ENCODE peak calls at places on chromosomes 3 and 15, in seven cellular contexts. T is stimulated activated CD4-positive, alpha-beta T cell treated with anti-CD3 and anti-CD28 coated beads, Interleukin-1b, Interleukin-23, amount 100 ng/mL, for 1 hour; U is stimulated activated CD8-positive, alpha-beta memory T cell treated with anti-CD3 and anti-CD28 coated beads, Interleukin-15, amount 100 ng/mL, for 4 hours; S is stromal cell of bone marrow; A is iris pigment epithelial cell; Q is left lung; J is activated CD8-positive, alpha-beta memory T cell treated with anti-CD3 and anti-CD28 coated beads for 24 hours. F is an unnamed sample.

GRCh38 chr15:82021992-82022391 is 23.8 kb downstream of the MEX3B start:
- DNase-seq in T (no peak), U (no peak), S (no peak), A (peak; percentile 56), Q (no peak), J (no peak), F (no peak)

GRCh38 chr15:48811325-48811938 is 563 bp upstream of the CEP152 start:
- DNase-seq in T (no peak), U (no peak), S (no peak), A (no peak), Q (no peak), J (no peak), F (no peak)

GRCh38 chr3:170414202-170414663 is 4.4 kb upstream of the CLDN11 start:
- DNase-seq in T (no peak), U (no peak), S (peak; percentile 76), A (peak; percentile 93), Q (no peak), J (no peak), F (peak; percentile 85)

GRCh38 chr3:119239421-119239820 is 1.3 kb downstream of the B4GALT4 start:
- DNase-seq in T (no peak), U (no peak), S (no peak), A (no peak), Q (no peak), J (no peak), F (no peak)

GRCh38 chr15:25738171-25738792 is 124.8 kb downstream of the ATP10A start:
- DNase-seq in T (no peak), U (no peak), S (no peak), A (no peak), Q (no peak), J (no peak), F (no peak)

GRCh38 chr3:12350151-12350813 is 61.4 kb downstream of the PPARG start:
- DNase-seq in T (no peak), U (no peak), S (peak; percentile 48), A (peak; percentile 84), Q (peak; percentile 38), J (no peak), F (peak; percentile 72)

GRCh38 chr15:77527164-77527778 is 105.4 kb downstream of the LINGO1 start:
- DNase-seq in T (no peak), U (no peak), S (no peak), A (peak; percentile 76), Q (peak; percentile 64), J (no peak), F (peak; percentile 45)

GRCh38 chr3:39097716-39098472 is 9.5 kb downstream of the GORASP1 start:
- DNase-seq in T (no peak), U (no peak), S (no peak), A (no peak), Q (no peak), J (no peak), F (no peak)

GRCh38 chr3:52281980-52282801 is 3.7 kb upstream of the WDR82 start:
- DNase-seq in T (no peak), U (no peak), S (no peak), A (no peak), Q (no peak), J (no peak), F (no peak)

GRCh38 chr3:73547427-73548036 is 77.2 kb downstream of the PDZRN3 start:
- DNase-seq in T (no peak), U (no peak), S (peak; percentile 93), A (peak; percentile 79), Q (no peak), J (no peak), F (no peak)

GRCh38 chr15:57890351-57890750 is 175.2 kb downstream of the ALDH1A2 start:
- DNase-seq in T (no peak), U (no peak), S (no peak), A (peak; percentile 51), Q (no peak), J (no peak), F (no peak)

GRCh38 chr3:45227946-45228345 is 1.9 kb upstream of the TMEM158 start:
- DNase-seq in T (no peak), U (no peak), S (no peak), A (no peak), Q (no peak), J (no peak), F (no peak)

GRCh38 chr3:13795816-13796215 is 84.1 kb downstream of the WNT7A start:
- DNase-seq in T (no peak), U (no peak), S (no peak), A (no peak), Q (no peak), J (no peak), F (no peak)

GRCh38 chr15:60301024-60301423 is 96.8 kb downstream of the ANXA2 start:
- DNase-seq in T (no peak), U (no peak), S (no peak), A (no peak), Q (no peak), J (no peak), F (peak; percentile 24)

GRCh38 chr15:59531066-59531465 is 80.5 kb upstream of the GCNT3 start:
- DNase-seq in T (no peak), U (no peak), S (no peak), A (no peak), Q (no peak), J (no peak), F (no peak)

GRCh38 chr15:54026891-54027290 is 48.6 kb downstream of the UNC13C start:
- DNase-seq in T (no peak), U (no peak), S (no peak), A (no peak), Q (no peak), J (no peak), F (no peak)

GRCh38 chr3:58176827-58177489 is 33.8 kb downstream of the DNASE1L3 start:
- DNase-seq in T (no peak), U (no peak), S (no peak), A (no peak), Q (no peak), J (no peak), F (no peak)

GRCh38 chr15:94584833-94585244 is 353.5 kb downstream of the MCTP2 start:
- DNase-seq in T (no peak), U (peak; percentile 9), S (no peak), A (no peak), Q (peak; percentile 35), J (peak; percentile 72), F (peak; percentile 70)

GRCh38 chr3:185188816-185189215 is 36.0 kb upstream of the C3orf70 start:
- DNase-seq in T (no peak), U (no peak), S (no peak), A (no peak), Q (no peak), J (no peak), F (no peak)

GRCh38 chr3:137035631-137036030 is 77.8 kb downstream of the IL20RB start:
- DNase-seq in T (no peak), U (no peak), S (no peak), A (peak; percentile 49), Q (no peak), J (no peak), F (peak; percentile 43)

GRCh38 chr3:105564546-105565288 is 198.0 kb downstream of the ALCAM start:
- DNase-seq in T (no peak), U (no peak), S (no peak), A (no peak), Q (no peak), J (no peak), F (no peak)

GRCh38 chr15:51132384-51133139 is 37.9 kb upstream of the TNFAIP8L3 start:
- DNase-seq in T (no peak), U (no peak), S (peak; percentile 94), A (peak; percentile 99), Q (no peak), J (no peak), F (peak; percentile 45)

F was measured in H4.